ENCODE peak calls at places on chromosomes 6 and 20, in ten cellular contexts. One of them, this sample, is unnamed.

GRCh38 chr6:43725643-43726580 is 38.3 kb upstream of the MRPS18A start:
- DNase-seq in fibroblast of pulmonary artery: no peak
- DNase-seq in WTC11: no peak
- DNase-seq in HuH-7.5: no peak
- DNase-seq in NB4: no peak
- DNase-seq in NCI-H774: no peak
- DNase-seq in GOT3: no peak
- DNase-seq in OCI-LY7: no peak
- DNase-seq in amniotic stem cell: no peak
- DNase-seq in suprapubic skin: no peak
- DNase-seq in this sample: no peak

GRCh38 chr6:164010446-164011071 is 596.0 kb downstream of the QKI start:
- DNase-seq in fibroblast of pulmonary artery: peak
- DNase-seq in WTC11: no peak
- DNase-seq in HuH-7.5: no peak
- DNase-seq in NB4: no peak
- DNase-seq in NCI-H774: no peak
- DNase-seq in GOT3: no peak
- DNase-seq in OCI-LY7: no peak
- DNase-seq in amniotic stem cell: no peak
- DNase-seq in suprapubic skin: no peak
- DNase-seq in this sample: no peak

GRCh38 chr6:118650500-118651281 is 700 bp downstream of the CEP85L start:
- DNase-seq in fibroblast of pulmonary artery: peak
- DNase-seq in WTC11: peak
- DNase-seq in HuH-7.5: peak
- DNase-seq in NB4: peak
- DNase-seq in NCI-H774: peak
- DNase-seq in GOT3: no peak
- DNase-seq in OCI-LY7: peak
- DNase-seq in amniotic stem cell: no peak
- DNase-seq in suprapubic skin: peak
- DNase-seq in this sample: peak

GRCh38 chr6:113495521-113495920 is 361.6 kb upstream of the MARCKS start:
- DNase-seq in fibroblast of pulmonary artery: peak
- DNase-seq in WTC11: no peak
- DNase-seq in HuH-7.5: no peak
- DNase-seq in NB4: no peak
- DNase-seq in NCI-H774: no peak
- DNase-seq in GOT3: no peak
- DNase-seq in OCI-LY7: no peak
- DNase-seq in amniotic stem cell: no peak
- DNase-seq in suprapubic skin: no peak
- DNase-seq in this sample: no peak

GRCh38 chr20:818001-818664 is 15.4 kb upstream of the FAM110A start:
- DNase-seq in fibroblast of pulmonary artery: no peak
- DNase-seq in WTC11: no peak
- DNase-seq in HuH-7.5: no peak
- DNase-seq in NB4: no peak
- DNase-seq in NCI-H774: no peak
- DNase-seq in GOT3: no peak
- DNase-seq in OCI-LY7: no peak
- DNase-seq in amniotic stem cell: no peak
- DNase-seq in suprapubic skin: no peak
- DNase-seq in this sample: no peak

GRCh38 chr6:109695468-109695867 is 4.4 kb downstream of the FIG4 start:
- DNase-seq in fibroblast of pulmonary artery: peak
- DNase-seq in WTC11: no peak
- DNase-seq in HuH-7.5: no peak
- DNase-seq in NB4: no peak
- DNase-seq in NCI-H774: peak
- DNase-seq in GOT3: no peak
- DNase-seq in OCI-LY7: peak
- DNase-seq in amniotic stem cell: no peak
- DNase-seq in suprapubic skin: no peak
- DNase-seq in this sample: no peak

GRCh38 chr6:63677282-63677681 is 41.7 kb downstream of the PHF3 start:
- DNase-seq in fibroblast of pulmonary artery: peak
- DNase-seq in WTC11: no peak
- DNase-seq in HuH-7.5: no peak
- DNase-seq in NB4: no peak
- DNase-seq in NCI-H774: peak
- DNase-seq in GOT3: no peak
- DNase-seq in OCI-LY7: no peak
- DNase-seq in amniotic stem cell: no peak
- DNase-seq in suprapubic skin: no peak
- DNase-seq in this sample: no peak

GRCh38 chr6:111658445-111659154 is 52.9 kb upstream of the TRAF3IP2 start:
- DNase-seq in fibroblast of pulmonary artery: peak
- DNase-seq in WTC11: no peak
- DNase-seq in HuH-7.5: no peak
- DNase-seq in NB4: no peak
- DNase-seq in NCI-H774: no peak
- DNase-seq in GOT3: no peak
- DNase-seq in OCI-LY7: no peak
- DNase-seq in amniotic stem cell: no peak
- DNase-seq in suprapubic skin: no peak
- DNase-seq in this sample: no peak

GRCh38 chr20:39893013-39893685 is 795.9 kb downstream of the MAFB start:
- DNase-seq in fibroblast of pulmonary artery: peak
- DNase-seq in WTC11: no peak
- DNase-seq in HuH-7.5: no peak
- DNase-seq in NB4: no peak
- DNase-seq in NCI-H774: no peak
- DNase-seq in GOT3: no peak
- DNase-seq in OCI-LY7: no peak
- DNase-seq in amniotic stem cell: peak
- DNase-seq in suprapubic skin: no peak
- DNase-seq in this sample: no peak

GRCh38 chr20:25356294-25356933 is 34.2 kb downstream of the ABHD12 start:
- DNase-seq in fibroblast of pulmonary artery: no peak
- DNase-seq in WTC11: peak
- DNase-seq in HuH-7.5: no peak
- DNase-seq in NB4: no peak
- DNase-seq in NCI-H774: no peak
- DNase-seq in GOT3: no peak
- DNase-seq in OCI-LY7: no peak
- DNase-seq in amniotic stem cell: no peak
- DNase-seq in suprapubic skin: no peak
- DNase-seq in this sample: peak

GRCh38 chr6:97524846-97525245 is 241.8 kb upstream of the MMS22L start:
- DNase-seq in fibroblast of pulmonary artery: no peak
- DNase-seq in WTC11: peak
- DNase-seq in HuH-7.5: no peak
- DNase-seq in NB4: no peak
- DNase-seq in NCI-H774: peak
- DNase-seq in GOT3: no peak
- DNase-seq in OCI-LY7: no peak
- DNase-seq in amniotic stem cell: no peak
- DNase-seq in suprapubic skin: no peak
- DNase-seq in this sample: no peak

GRCh38 chr20:59123011-59123676 is 40.5 kb upstream of the ZNF831 start:
- DNase-seq in fibroblast of pulmonary artery: no peak
- DNase-seq in WTC11: no peak
- DNase-seq in HuH-7.5: no peak
- DNase-seq in NB4: no peak
- DNase-seq in NCI-H774: no peak
- DNase-seq in GOT3: no peak
- DNase-seq in OCI-LY7: peak
- DNase-seq in amniotic stem cell: no peak
- DNase-seq in suprapubic skin: no peak
- DNase-seq in this sample: no peak

GRCh38 chr6:56852249-56852606 is 102.7 kb upstream of the BEND6 start:
- DNase-seq in fibroblast of pulmonary artery: no peak
- DNase-seq in WTC11: no peak
- DNase-seq in HuH-7.5: no peak
- DNase-seq in NB4: no peak
- DNase-seq in NCI-H774: no peak
- DNase-seq in GOT3: no peak
- DNase-seq in OCI-LY7: no peak
- DNase-seq in amniotic stem cell: no peak
- DNase-seq in suprapubic skin: no peak
- DNase-seq in this sample: no peak

GRCh38 chr6:158916638-158917037 is 83.4 kb downstream of the RSPH3 start:
- DNase-seq in fibroblast of pulmonary artery: no peak
- DNase-seq in WTC11: no peak
- DNase-seq in HuH-7.5: no peak
- DNase-seq in NB4: no peak
- DNase-seq in NCI-H774: no peak
- DNase-seq in GOT3: no peak
- DNase-seq in OCI-LY7: no peak
- DNase-seq in amniotic stem cell: no peak
- DNase-seq in suprapubic skin: no peak
- DNase-seq in this sample: no peak

GRCh38 chr6:156599367-156599766 is 177.8 kb upstream of the ARID1B start:
- DNase-seq in fibroblast of pulmonary artery: no peak
- DNase-seq in WTC11: no peak
- DNase-seq in HuH-7.5: no peak
- DNase-seq in NB4: no peak
- DNase-seq in NCI-H774: no peak
- DNase-seq in GOT3: no peak
- DNase-seq in OCI-LY7: no peak
- DNase-seq in amniotic stem cell: no peak
- DNase-seq in suprapubic skin: no peak
- DNase-seq in this sample: no peak

GRCh38 chr20:16115891-16116577 is 457.2 kb downstream of the KIF16B start:
- DNase-seq in fibroblast of pulmonary artery: no peak
- DNase-seq in WTC11: peak
- DNase-seq in HuH-7.5: no peak
- DNase-seq in NB4: no peak
- DNase-seq in NCI-H774: no peak
- DNase-seq in GOT3: no peak
- DNase-seq in OCI-LY7: no peak
- DNase-seq in amniotic stem cell: no peak
- DNase-seq in suprapubic skin: no peak
- DNase-seq in this sample: no peak

GRCh38 chr20:9258891-9259290 is 190.0 kb downstream of the PLCB4 start:
- DNase-seq in fibroblast of pulmonary artery: peak
- DNase-seq in WTC11: no peak
- DNase-seq in HuH-7.5: no peak
- DNase-seq in NB4: no peak
- DNase-seq in NCI-H774: no peak
- DNase-seq in GOT3: no peak
- DNase-seq in OCI-LY7: no peak
- DNase-seq in amniotic stem cell: no peak
- DNase-seq in suprapubic skin: no peak
- DNase-seq in this sample: no peak

This sample was measured in type B pancreatic cell.